ENCODE peak calls at places on chromosomes 4 and X, in four cellular contexts. S is stimulated activated effector memory CD8-positive, alpha-beta T cell treated with anti-CD3 and anti-CD28 coated beads, Interleukin-12 subunit alpha, Interleukin-12 subunit beta, amount 100 ng/mL, for 72 hours; C is myocyte; W is activated B cell treated with CpG ODN at 0.5 μM for 24 hours. O is an unnamed sample.

GRCh38 chr4:154049457-154050181 is 260.7 kb upstream of the SFRP2 start:
- DNase-seq in S (no peak), C (peak; percentile 69), W (no peak), O (peak; percentile 52)

GRCh38 chr4:150140774-150141400 is 62.6 kb downstream of the DCLK2 start:
- DNase-seq in S (no peak), C (peak; percentile 64), W (no peak), O (peak; percentile 58)

GRCh38 chr4:114600672-114601071 is 2.1 kb downstream of the UGT8 start:
- DNase-seq in S (no peak), C (no peak), W (no peak), O (no peak)

GRCh38 chrX:104972737-104973136 is 247.8 kb downstream of the TEX13A start:
- DNase-seq in S (no peak), C (peak; percentile 29), W (no peak), O (no peak)

GRCh38 chr4:147550626-147551250 is 66.5 kb upstream of the TMEM184C start:
- DNase-seq in S (no peak), C (peak; percentile 81), W (no peak), O (peak; percentile 51)

GRCh38 chr4:10333942-10334341 is 123.3 kb downstream of the ZNF518B start:
- DNase-seq in S (no peak), C (no peak), W (no peak), O (no peak)

GRCh38 chrX:56569378-56570061 is 6.1 kb downstream of the UBQLN2 start:
- DNase-seq in S (no peak), C (no peak), W (no peak), O (no peak)

GRCh38 chr4:69714086-69714485 is 46.3 kb downstream of the SULT1B1 start:
- DNase-seq in S (no peak), C (no peak), W (no peak), O (no peak)

GRCh38 chrX:54920610-54921426 is at the start of gene TRO:
- DNase-seq in S (no peak), C (peak; percentile 43), W (no peak), O (peak; percentile 18)

GRCh38 chr4:130092187-130093015 is 996.4 kb downstream of the C4orf33 start:
- DNase-seq in S (no peak), C (no peak), W (no peak), O (peak; percentile 16)

GRCh38 chrX:111216293-111216801 is 53.9 kb downstream of the CAPN6 start:
- DNase-seq in S (no peak), C (no peak), W (no peak), O (no peak)

GRCh38 chr4:15695240-15695699 is 7.6 kb upstream of the BST1 start:
- DNase-seq in S (no peak), C (peak; percentile 92), W (no peak), O (peak; percentile 99)

GRCh38 chrX:57134702-57135101 is 2.5 kb downstream of the SPIN2A start:
- DNase-seq in S (no peak), C (no peak), W (no peak), O (peak; percentile 65)

GRCh38 chr4:119314356-119314755 is 7.6 kb downstream of the FABP2 start:
- DNase-seq in S (no peak), C (peak; percentile 65), W (no peak), O (peak; percentile 39)

GRCh38 chr4:2093265-2093664 is 34.1 kb downstream of the NAT8L start:
- DNase-seq in S (peak; percentile 43), C (no peak), W (no peak), O (no peak)

GRCh38 chr4:121070696-121071639 is 1.4 kb downstream of the NDNF start:
- DNase-seq in S (peak; percentile 54), C (peak; percentile 44), W (no peak), O (peak; percentile 11)

GRCh38 chr4:2372488-2373030 is 45.9 kb downstream of the ZFYVE28 start:
- DNase-seq in S (no peak), C (no peak), W (no peak), O (no peak)

GRCh38 chr4:30821891-30822612 is 101.9 kb downstream of the PCDH7 start:
- DNase-seq in S (no peak), C (peak; percentile 68), W (no peak), O (no peak)

GRCh38 chr4:187478292-187479205 is 517.0 kb upstream of the ZFP42 start:
- DNase-seq in S (no peak), C (peak; percentile 92), W (no peak), O (peak; percentile 94)

GRCh38 chrX:47229427-47229826 is 3.4 kb upstream of the USP11 start:
- DNase-seq in S (no peak), C (no peak), W (no peak), O (no peak)

O was measured in RPMI7951.